ENCODE peak calls at places on chromosomes 13 and 19, in eight cellular contexts. V, R, K, H, J, F, T and P are unnamed samples.

GRCh38 chr19:14412436-14413071 is 6.6 kb downstream of the DDX39A start:
- DNase-seq in V (no peak), R (no peak), K (no peak), J (no peak), H (no peak), F (no peak), T (no peak), P (no peak)

GRCh38 chr19:23991170-23991569 is 76.5 kb downstream of the ZNF726 start:
- DNase-seq in J (peak), H (no peak), K (no peak), V (no peak), F (no peak), R (no peak), T (no peak), P (no peak)

GRCh38 chr19:12783226-12783848 is 7.9 kb upstream of the JUNB start:
- DNase-seq in J (peak), H (no peak), K (peak), V (no peak), R (no peak), T (no peak), F (no peak), P (peak)

GRCh38 chr13:96834626-96835025 is 159.7 kb downstream of the OXGR1 start:
- DNase-seq in R (no peak), J (no peak), T (no peak), F (no peak), V (no peak), H (no peak), K (no peak), P (no peak)

GRCh38 chr19:1252221-1252817 is 3.9 kb downstream of the MIDN start:
- DNase-seq in F (peak), T (peak), V (peak), H (peak), K (peak), J (peak), R (no peak), P (peak)

GRCh38 chr19:35483089-35483488 is 7.2 kb downstream of the KRTDAP start:
- DNase-seq in F (no peak), J (no peak), V (no peak), T (no peak), H (no peak), K (no peak), R (no peak), P (no peak)

GRCh38 chr19:19447536-19448237 is 42.2 kb downstream of the GATAD2A start:
- DNase-seq in V (no peak), F (no peak), H (no peak), T (no peak), K (peak), R (no peak), J (no peak), P (peak)

GRCh38 chr13:109782066-109782822 is 4.1 kb downstream of the IRS2 start:
- DNase-seq in F (no peak), T (no peak), H (no peak), V (no peak), J (no peak), R (no peak), K (no peak), P (no peak)

GRCh38 chr13:20869540-20869939 is 33.0 kb downstream of the XPO4 start:
- DNase-seq in V (no peak), T (no peak), J (no peak), F (peak), H (no peak), K (no peak), R (no peak), P (no peak)

GRCh38 chr13:40233731-40234195 is 432.7 kb downstream of the FOXO1 start:
- DNase-seq in R (no peak), V (no peak), F (no peak), H (peak), T (peak), J (no peak), K (no peak), P (no peak)

GRCh38 chr19:1947651-1948209 is 6.8 kb downstream of the CSNK1G2 start:
- DNase-seq in J (no peak), T (no peak), K (no peak), R (peak), V (no peak), H (no peak), F (no peak), P (no peak)

GRCh38 chr19:56538254-56538760 is 441 bp upstream of the ZFP28 start:
- DNase-seq in K (peak), F (peak), R (peak), T (peak), H (peak), J (peak), V (peak), P (peak)

GRCh38 chr19:11296264-11296663 is 304 bp downstream of the TSPAN16 start:
- DNase-seq in J (no peak), H (no peak), F (peak), T (peak), V (no peak), K (no peak), R (no peak), P (no peak)

GRCh38 chr13:46621133-46621532 is 68.2 kb downstream of the LRCH1 start:
- DNase-seq in V (no peak), H (no peak), K (no peak), F (no peak), T (no peak), R (no peak), J (no peak), P (no peak)

GRCh38 chr13:32592082-32592481 is 5.8 kb downstream of the PDS5B start:
- DNase-seq in K (no peak), T (no peak), V (no peak), F (no peak), J (no peak), H (no peak), R (no peak), P (no peak)

GRCh38 chr19:42421101-42421500 is 6.1 kb downstream of the LIPE start:
- DNase-seq in F (no peak), H (no peak), V (no peak), T (no peak), K (no peak), R (no peak), J (no peak), P (no peak)